ENCODE peak calls at places on chromosomes 1 and 21, in ten cellular contexts. S is GM20000; W is activated B cell treated with CpG ODN at 0.5 μM for 24 hours; J is stimulated activated CD4-positive, alpha-beta T cell treated with anti-CD3 and anti-CD28 coated beads, Interleukin-12 subunit alpha, Interleukin-12 subunit beta, amount 100 ng/mL, for 48 hours; P is thoracic aorta; D is mucosa of gallbladder; Y is cardiac muscle cell; F is foreskin fibroblast; E is fibroblast of pulmonary artery; Z is brain microvascular endothelial cell. I is an unnamed sample.
A peak's percentile ranks its signal among the peaks of the same experiment; 100 is the strongest.

GRCh38 chr1:223745731-223746130 is 33.4 kb downstream of the CAPN2 start:
- DNase-seq in J (no peak), S (no peak), Y (no peak), P (no peak), E (peak; percentile 38), F (peak; percentile 65), W (no peak), Z (no peak), D (no peak), I (no peak)

GRCh38 chr1:156942576-156942975 is 22.1 kb downstream of the LRRC71 start:
- DNase-seq in E (no peak), Z (no peak), Y (no peak), W (no peak), P (no peak), J (no peak), F (no peak), S (no peak), D (no peak), I (no peak)

GRCh38 chr1:115797491-115797890 is 29.0 kb upstream of the CASQ2 start:
- DNase-seq in Y (no peak), D (no peak), Z (no peak), E (no peak), J (no peak), S (no peak), P (no peak), F (no peak), W (no peak), I (no peak)

GRCh38 chr1:25643962-25644361 is 27.4 kb downstream of the MAN1C1 start:
- DNase-seq in S (no peak), J (no peak), P (no peak), E (no peak), F (no peak), D (no peak), W (no peak), Y (no peak), Z (no peak), I (no peak)

GRCh38 chr1:215474940-215475339 is 92.2 kb upstream of the KCTD3 start:
- DNase-seq in J (no peak), W (no peak), D (no peak), P (no peak), E (no peak), Y (no peak), S (no peak), Z (no peak), F (no peak), I (no peak)

GRCh38 chr21:36688324-36688723 is 10.6 kb upstream of the SIM2 start:
- DNase-seq in Z (no peak), J (no peak), D (no peak), W (no peak), P (no peak), F (no peak), E (no peak), S (no peak), Y (no peak), I (no peak)

GRCh38 chr21:44687671-44688070 is 5.7 kb upstream of the KRTAP12-1 start:
- DNase-seq in D (peak; percentile 6), E (no peak), S (no peak), P (no peak), F (no peak), J (no peak), Y (no peak), Z (no peak), W (no peak), I (no peak)

GRCh38 chr21:45537111-45537745 is 5.0 kb downstream of the SLC19A1 start:
- DNase-seq in P (no peak), F (no peak), E (no peak), D (no peak), S (no peak), Z (no peak), J (no peak), Y (no peak), W (no peak), I (no peak)

GRCh38 chr1:167533851-167534300 is 15.5 kb upstream of the CD247 start:
- DNase-seq in D (peak; percentile 73), S (peak; percentile 76), W (peak; percentile 36), Y (peak; percentile 76), J (peak; percentile 64), Z (peak; percentile 52), E (peak; percentile 75), P (no peak), F (peak; percentile 76), I (no peak)

GRCh38 chr1:170149241-170149640 is 3.5 kb downstream of the NTMT2 start:
- DNase-seq in F (no peak), P (no peak), S (no peak), J (no peak), Y (no peak), E (no peak), W (no peak), D (no peak), Z (no peak), I (no peak)

GRCh38 chr1:204726478-204726877 is 40.9 kb upstream of the LRRN2 start:
- DNase-seq in S (no peak), P (no peak), F (peak; percentile 29), D (peak; percentile 62), Y (peak; percentile 72), J (no peak), W (no peak), Z (peak; percentile 22), E (peak; percentile 44), I (no peak)

GRCh38 chr1:11071463-11072215 is 11.8 kb upstream of the SRM start:
- DNase-seq in S (no peak), E (no peak), F (no peak), Y (no peak), P (no peak), W (no peak), J (no peak), Z (no peak), D (no peak), I (no peak)

GRCh38 chr1:225355863-225356262 is 72.0 kb downstream of the LBR start:
- DNase-seq in Y (no peak), S (no peak), Z (no peak), D (no peak), P (no peak), W (no peak), F (no peak), E (no peak), J (no peak), I (no peak)

GRCh38 chr1:183310753-183311465 is 107.3 kb downstream of the NMNAT2 start:
- DNase-seq in J (peak; percentile 22), P (peak; percentile 38), Z (peak; percentile 7), S (no peak), W (no peak), F (no peak), D (no peak), E (no peak), Y (no peak), I (no peak)

GRCh38 chr1:198776602-198777029 is 137.8 kb downstream of the PTPRC start:
- DNase-seq in E (peak; percentile 98), F (peak; percentile 94), P (no peak), S (no peak), J (no peak), Z (peak; percentile 97), W (no peak), D (peak; percentile 50), Y (peak; percentile 94), I (no peak)

GRCh38 chr1:12345350-12346217 is 115.8 kb downstream of the VPS13D start:
- DNase-seq in J (no peak), Y (no peak), F (no peak), E (no peak), S (peak; percentile 8), D (no peak), Z (no peak), P (no peak), W (no peak), I (no peak)

GRCh38 chr1:54818461-54819194 is 17.5 kb upstream of the TTC22 start:
- DNase-seq in Y (peak; percentile 46), S (no peak), D (no peak), J (no peak), P (no peak), Z (no peak), E (peak; percentile 31), F (peak; percentile 26), W (no peak), I (no peak)

GRCh38 chr1:230854423-230854822 is 13.9 kb downstream of the C1orf198 start:
- DNase-seq in S (no peak), E (no peak), Y (no peak), J (no peak), P (no peak), W (no peak), F (no peak), Z (no peak), D (no peak), I (no peak)

GRCh38 chr1:206723500-206724472 is 39.1 kb downstream of the MAPKAPK2 start:
- DNase-seq in W (no peak), D (no peak), S (no peak), Z (no peak), Y (peak; percentile 95), J (no peak), F (peak; percentile 65), E (peak; percentile 86), P (no peak), I (no peak)

GRCh38 chr1:223189903-223190724 is 47.1 kb upstream of the TLR5 start:
- DNase-seq in J (peak; percentile 49), E (no peak), F (no peak), W (no peak), Z (no peak), S (peak; percentile 35), D (no peak), P (no peak), Y (no peak), I (no peak)

GRCh38 chr1:4796999-4797375 is 142.6 kb downstream of the AJAP1 start:
- DNase-seq in P (no peak), E (no peak), Y (no peak), W (no peak), D (no peak), S (no peak), J (no peak), F (no peak), Z (no peak), I (no peak)

GRCh38 chr21:32186843-32187242 is 92.0 kb downstream of the MIS18A start:
- DNase-seq in S (no peak), F (no peak), W (no peak), Z (no peak), D (no peak), P (no peak), Y (no peak), J (no peak), E (no peak), I (no peak)

GRCh38 chr1:43576521-43576920 is 45.8 kb downstream of the PTPRF start:
- DNase-seq in W (no peak), Y (no peak), J (no peak), D (no peak), P (no peak), E (no peak), Z (no peak), S (no peak), F (no peak), I (no peak)

GRCh38 chr1:24384251-24385090 is 29.1 kb downstream of the STPG1 start:
- DNase-seq in Z (peak; percentile 64), D (peak; percentile 10), S (peak; percentile 70), F (peak; percentile 81), J (peak; percentile 51), E (peak; percentile 55), W (no peak), P (no peak), Y (peak; percentile 37), I (no peak)

GRCh38 chr1:186775881-186776560 is 52.7 kb upstream of the PLA2G4A start:
- DNase-seq in W (no peak), S (no peak), F (no peak), Y (no peak), J (no peak), E (no peak), P (no peak), D (no peak), Z (no peak), I (no peak)

GRCh38 chr1:20290624-20291597 is at the start of gene VWA5B1:
- DNase-seq in S (no peak), D (peak; percentile 23), Z (no peak), Y (peak; percentile 57), J (no peak), E (peak; percentile 16), W (no peak), F (no peak), P (no peak), I (no peak)

GRCh38 chr1:80533775-80534314 is 1266.9 kb upstream of the ADGRL2 start:
- DNase-seq in E (no peak), P (no peak), Z (no peak), Y (no peak), F (no peak), J (no peak), D (no peak), W (no peak), S (no peak), I (no peak)

GRCh38 chr1:225950905-225951351 is 9.9 kb upstream of the LEFTY2 start:
- DNase-seq in Y (no peak), W (no peak), Z (no peak), F (no peak), S (no peak), E (no peak), D (no peak), P (no peak), J (no peak), I (no peak)